ENCODE peak calls at places on chromosomes 12 and 14, in eight cellular contexts. U is CD8-positive, alpha-beta T cell; J is testis; X is heart left ventricle; R is astrocyte of the cerebellum; C is GM23338; M is OCI-LY7; B is uterus. Y is an unnamed sample.

GRCh38 chr14:96630281-96630680 is 128.1 kb downstream of the PAPOLA start:
- DNase-seq in U (no peak), J (no peak), X (no peak), R (no peak), C (no peak), M (no peak), B (peak; percentile 3), Y (no peak)

GRCh38 chr12:114774181-114774580 is 90.2 kb upstream of the TBX3 start:
- DNase-seq in U (no peak), J (no peak), X (no peak), R (peak; percentile 5), C (no peak), M (no peak), B (no peak), Y (no peak)

GRCh38 chr12:16189849-16190248 is 87.6 kb downstream of the SLC15A5 start:
- DNase-seq in U (no peak), J (no peak), X (no peak), R (no peak), C (peak; percentile 79), M (peak; percentile 67), B (no peak), Y (no peak)

GRCh38 chr14:97298775-97299174 is 501.6 kb downstream of the VRK1 start:
- DNase-seq in U (no peak), J (no peak), X (no peak), R (no peak), C (no peak), M (no peak), B (no peak), Y (no peak)

GRCh38 chr12:76457010-76457409 is 102.6 kb downstream of the OSBPL8 start:
- DNase-seq in U (no peak), J (no peak), X (no peak), R (no peak), C (no peak), M (no peak), B (no peak), Y (no peak)

GRCh38 chr14:91303091-91303923 is 58.8 kb upstream of the GPR68 start:
- DNase-seq in U (peak; percentile 31), J (peak; percentile 67), X (peak; percentile 77), R (no peak), C (peak; percentile 98), M (peak; percentile 81), B (no peak), Y (no peak)

GRCh38 chr14:91482278-91483023 is 27.7 kb downstream of the PPP4R3A start:
- DNase-seq in U (no peak), J (no peak), X (no peak), R (no peak), C (no peak), M (no peak), B (no peak), Y (peak; percentile 39)

GRCh38 chr14:100268591-100269207 is 29.8 kb downstream of the YY1 start:
- DNase-seq in U (no peak), J (no peak), X (no peak), R (no peak), C (no peak), M (no peak), B (no peak), Y (no peak)

GRCh38 chr12:99605-100004 is 33.0 kb downstream of the IQSEC3 start:
- DNase-seq in U (no peak), J (no peak), X (no peak), R (no peak), C (peak; percentile 72), M (no peak), B (no peak), Y (peak; percentile 20)

GRCh38 chr14:61555056-61555838 is 140.1 kb upstream of the HIF1A start:
- DNase-seq in U (no peak), J (no peak), X (no peak), R (no peak), C (no peak), M (no peak), B (no peak), Y (no peak)

GRCh38 chr12:122790393-122791075 is 16.2 kb downstream of the CCDC62 start:
- DNase-seq in U (no peak), J (no peak), X (no peak), R (no peak), C (peak; percentile 44), M (no peak), B (no peak), Y (no peak)

GRCh38 chr14:101791919-101792572 is 30.5 kb downstream of the PPP2R5C start:
- DNase-seq in U (no peak), J (no peak), X (no peak), R (peak; percentile 31), C (no peak), M (peak; percentile 37), B (no peak), Y (peak; percentile 27)

GRCh38 chr12:92544321-92544720 is 158.5 kb upstream of the PLEKHG7 start:
- DNase-seq in U (no peak), J (no peak), X (no peak), R (no peak), C (no peak), M (no peak), B (no peak), Y (no peak)

GRCh38 chr14:104604461-104605449 is at the start of gene TMEM179:
- DNase-seq in U (no peak), J (peak; percentile 53), X (no peak), R (no peak), C (peak; percentile 86), M (no peak), B (no peak), Y (no peak)

GRCh38 chr12:114848661-114849060 is 164.7 kb upstream of the TBX3 start:
- DNase-seq in U (no peak), J (peak; percentile 16), X (no peak), R (peak; percentile 79), C (no peak), M (no peak), B (no peak), Y (peak; percentile 56)

GRCh38 chr14:90574640-90575131 is 177.9 kb downstream of the CALM1 start:
- DNase-seq in U (no peak), J (peak; percentile 61), X (peak; percentile 47), R (no peak), C (no peak), M (no peak), B (no peak), Y (no peak)

GRCh38 chr14:83913466-83913865 is 1616.5 kb upstream of the FLRT2 start:
- DNase-seq in U (no peak), J (no peak), X (no peak), R (no peak), C (no peak), M (no peak), B (no peak), Y (no peak)

GRCh38 chr12:67832155-67832554 is 157.1 kb upstream of the IFNG-AS1 start:
- DNase-seq in U (no peak), J (no peak), X (no peak), R (no peak), C (no peak), M (no peak), B (no peak), Y (no peak)
- H3K4me3 ChIP-seq in U (no peak overlapping the region), J (no peak overlapping the region), X (no peak overlapping the region), R (no peak overlapping the region), C (no peak overlapping the region), M (no peak overlapping the region), B (no peak overlapping the region), Y (no peak overlapping the region)

GRCh38 chr14:34678306-34678705 is 36.1 kb downstream of the CFL2 start:
- DNase-seq in U (no peak), J (no peak), X (no peak), R (no peak), C (no peak), M (no peak), B (no peak), Y (no peak)
- H3K4me3 ChIP-seq in U (no peak overlapping the region), J (no peak overlapping the region), X (no peak overlapping the region), R (no peak overlapping the region), C (no peak overlapping the region), M (no peak overlapping the region), B (no peak overlapping the region), Y (no peak overlapping the region)

GRCh38 chr12:49967042-49967776 is 5.5 kb downstream of the AQP5 start:
- DNase-seq in U (peak; percentile 98), J (peak; percentile 95), X (peak; percentile 86), R (peak; percentile 62), C (peak; percentile 87), M (peak; percentile 86), B (peak; percentile 82), Y (peak; percentile 48)
- H3K4me3 ChIP-seq in U (peak overlapping the region; percentile 59), J (peak overlapping the region; percentile 49), X (peak overlapping the region; percentile 44), R (peak overlapping the region; percentile 33), C (peak overlapping the region; percentile 64), M (peak overlapping the region; percentile 61), B (no peak overlapping the region), Y (peak overlapping the region; percentile 54)

GRCh38 chr14:59961518-59962062 is 41.6 kb downstream of the LRRC9 start:
- DNase-seq in U (no peak), J (no peak), X (no peak), R (no peak), C (no peak), M (no peak), B (no peak), Y (no peak)

GRCh38 chr14:59959663-59960062 is 39.7 kb downstream of the LRRC9 start:
- DNase-seq in U (no peak), J (no peak), X (no peak), R (no peak), C (no peak), M (no peak), B (no peak), Y (no peak)

GRCh38 chr14:59969319-59969718 is 49.4 kb downstream of the LRRC9 start:
- DNase-seq in U (no peak), J (no peak), X (no peak), R (peak; percentile 4), C (no peak), M (no peak), B (no peak), Y (peak; percentile 50)

GRCh38 chr14:59964251-59965007 is 44.5 kb downstream of the LRRC9 start:
- DNase-seq in U (no peak), J (no peak), X (no peak), R (no peak), C (no peak), M (peak; percentile 15), B (no peak), Y (peak; percentile 10)
- H3K4me3 ChIP-seq in U (no peak overlapping the region), J (no peak overlapping the region), X (no peak overlapping the region), R (no peak overlapping the region), C (peak overlapping the region; percentile 57), M (peak overlapping the region; percentile 56), B (no peak overlapping the region), Y (no peak overlapping the region)